ENCODE peak calls at places on chromosomes 6 and 20, in eight cellular contexts. U is HL-60; E is fibroblast of lung; D is upper lobe of right lung; F is tibial nerve; S is CD8-positive, alpha-beta T cell; W is spleen; I is colonic mucosa. N is an unnamed sample.

GRCh38 chr6:101458341-101458740 is 64.8 kb downstream of the GRIK2 start:
- DNase-seq in U (no peak), E (peak; percentile 11), D (no peak), F (no peak), S (no peak), W (no peak), I (no peak), N (no peak)

GRCh38 chr6:3456794-3457709 is at the start of gene SLC22A23:
- DNase-seq in U (peak; percentile 17), E (peak; percentile 43), D (peak; percentile 90), F (peak; percentile 50), S (peak; percentile 50), W (peak; percentile 87), I (peak; percentile 85), N (peak; percentile 92)

GRCh38 chr6:91185072-91185471 is 598.2 kb upstream of the MAP3K7 start:
- DNase-seq in U (no peak), E (peak; percentile 5), D (no peak), F (no peak), S (no peak), W (no peak), I (no peak), N (no peak)

GRCh38 chr20:1895674-1896496 is 678 bp downstream of the SIRPA start:
- DNase-seq in U (peak; percentile 51), E (no peak), D (no peak), F (no peak), S (no peak), W (no peak), I (peak; percentile 33), N (peak; percentile 92)

GRCh38 chr6:158718431-158719126 is 68.7 kb downstream of the SYTL3 start:
- DNase-seq in U (no peak), E (no peak), D (no peak), F (no peak), S (no peak), W (peak; percentile 63), I (no peak), N (peak; percentile 61)

GRCh38 chr6:151807513-151808330 is at the start of gene ESR1:
- DNase-seq in U (no peak), E (no peak), D (peak; percentile 64), F (peak; percentile 32), S (no peak), W (peak; percentile 76), I (no peak), N (peak; percentile 91)

GRCh38 chr6:47473791-47474351 is 3.7 kb upstream of the CD2AP start:
- DNase-seq in U (no peak), E (no peak), D (no peak), F (no peak), S (no peak), W (no peak), I (no peak), N (no peak)

GRCh38 chr20:25605146-25605545 is 18.7 kb downstream of the NANP start:
- DNase-seq in U (no peak), E (no peak), D (no peak), F (no peak), S (no peak), W (no peak), I (no peak), N (no peak)

GRCh38 chr6:113859349-113860164 is 2.4 kb downstream of the MARCKS start:
- DNase-seq in U (no peak), E (peak; percentile 58), D (peak; percentile 66), F (peak; percentile 18), S (no peak), W (peak; percentile 88), I (peak; percentile 38), N (peak; percentile 89)

GRCh38 chr20:62160876-62161275 is 17.3 kb downstream of the SS18L1 start:
- DNase-seq in U (no peak), E (no peak), D (no peak), F (no peak), S (no peak), W (no peak), I (no peak), N (no peak)

GRCh38 chr6:32226434-32226833 is 2.6 kb upstream of the NOTCH4 start:
- DNase-seq in U (no peak), E (no peak), D (no peak), F (no peak), S (no peak), W (no peak), I (no peak), N (no peak)

GRCh38 chr6:79614326-79615285 is 16.5 kb upstream of the SH3BGRL2 start:
- DNase-seq in U (no peak), E (no peak), D (no peak), F (no peak), S (no peak), W (no peak), I (no peak), N (no peak)

GRCh38 chr6:116371384-116372209 is 850 bp downstream of the DSE start:
- DNase-seq in U (peak; percentile 24), E (peak; percentile 93), D (peak; percentile 84), F (peak; percentile 76), S (no peak), W (peak; percentile 88), I (peak; percentile 58), N (peak; percentile 95)
- H3K4me3 ChIP-seq in U (peak overlapping the region; percentile 62), E (peak overlapping the region; percentile 92), D (peak overlapping the region; percentile 79), F (peak overlapping the region; percentile 77), S (peak overlapping the region; percentile 64), W (peak overlapping the region; percentile 80), I (peak overlapping the region; percentile 58), N (peak overlapping the region; percentile 62)

GRCh38 chr20:33407251-33407650 is 5.9 kb upstream of the CDK5RAP1 start:
- DNase-seq in U (peak; percentile 69), E (peak; percentile 45), D (no peak), F (no peak), S (no peak), W (no peak), I (no peak), N (no peak)

GRCh38 chr20:33404281-33404680 is 3.0 kb upstream of the CDK5RAP1 start:
- DNase-seq in U (no peak), E (no peak), D (no peak), F (no peak), S (no peak), W (no peak), I (no peak), N (no peak)

GRCh38 chr20:33399924-33400323 is 1.4 kb downstream of the CDK5RAP1 start:
- DNase-seq in U (peak; percentile 74), E (no peak), D (peak; percentile 73), F (no peak), S (no peak), W (no peak), I (no peak), N (no peak)

GRCh38 chr20:33401922-33402369 is 627 bp upstream of the CDK5RAP1 start:
- DNase-seq in U (peak; percentile 23), E (no peak), D (no peak), F (no peak), S (no peak), W (no peak), I (no peak), N (no peak)

GRCh38 chr20:33401042-33401921 is at the start of gene CDK5RAP1:
- DNase-seq in U (peak; percentile 90), E (peak; percentile 93), D (peak; percentile 91), F (peak; percentile 84), S (peak; percentile 71), W (peak; percentile 95), I (peak; percentile 87), N (peak; percentile 87)
- TF ChIP-seq CTCF in U (no peak), E (no peak), D (no peak), F (no peak), S (no peak), W (no peak), I (no peak), N (no peak)

GRCh38 chr20:41006126-41006935 is 22.3 kb upstream of the TOP1 start:
- DNase-seq in U (no peak), E (no peak), D (no peak), F (no peak), S (no peak), W (no peak), I (no peak), N (no peak)

GRCh38 chr20:41006936-41007871 is 21.4 kb upstream of the TOP1 start:
- DNase-seq in U (no peak), E (no peak), D (no peak), F (no peak), S (no peak), W (no peak), I (no peak), N (no peak)

GRCh38 chr20:41004561-41005360 is 23.9 kb upstream of the TOP1 start:
- DNase-seq in U (no peak), E (peak; percentile 43), D (peak; percentile 22), F (no peak), S (no peak), W (no peak), I (no peak), N (no peak)

GRCh38 chr20:41003143-41003932 is 25.3 kb upstream of the TOP1 start:
- DNase-seq in U (peak; percentile 85), E (peak; percentile 99), D (peak; percentile 75), F (peak; percentile 90), S (peak; percentile 24), W (no peak), I (peak; percentile 92), N (peak; percentile 91)

DNA sequence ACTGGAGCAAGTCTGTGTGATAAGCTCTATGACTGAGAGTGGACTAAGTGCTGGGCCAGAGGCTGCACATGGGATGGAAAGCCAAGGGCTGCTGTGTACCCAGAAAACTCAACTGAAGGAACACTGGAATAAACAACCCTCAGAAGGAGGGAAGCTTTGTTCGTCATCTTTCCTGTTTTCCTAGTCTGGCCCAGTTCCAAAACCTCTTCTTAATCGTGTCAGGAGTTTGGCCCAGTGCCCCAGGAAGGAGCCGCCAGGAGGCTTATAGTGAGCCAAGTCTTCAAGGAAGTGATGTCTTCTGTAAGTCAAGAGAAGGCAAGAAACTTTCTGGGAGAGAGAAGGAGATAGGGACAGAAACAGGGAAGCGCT is 23.3 kb upstream of the TOP1 start:
- DNase-seq in U (no peak), E (peak; percentile 95), D (peak; percentile 86), F (peak; percentile 88), S (no peak), W (no peak), I (peak; percentile 91), N (peak; percentile 94)
- H3K4me3 ChIP-seq in U (no peak overlapping the region), E (peak overlapping the region; percentile 71), D (no peak overlapping the region), F (no peak overlapping the region), S (no peak overlapping the region), W (no peak overlapping the region), I (no peak overlapping the region), N (no peak overlapping the region)

DNA sequence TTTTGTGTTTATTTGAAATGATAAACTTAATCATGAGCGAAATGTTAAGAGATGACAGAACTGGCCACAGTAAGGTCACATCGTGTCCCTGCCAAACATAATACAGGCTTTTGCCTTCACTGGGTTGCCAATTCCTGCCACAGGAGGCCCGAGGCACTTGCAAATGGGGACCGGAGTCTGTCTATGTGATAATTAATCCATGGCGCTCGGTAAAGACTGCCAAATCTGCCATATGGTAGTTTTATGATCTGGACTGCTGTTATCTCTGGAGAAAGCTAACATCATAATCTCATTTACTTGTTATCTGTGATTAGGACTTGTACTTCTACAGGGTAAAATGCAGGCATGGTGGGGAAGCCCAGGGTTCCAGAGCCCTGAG is 170.5 kb upstream of the TSHZ2 start:
- DNase-seq in U (no peak), E (no peak), D (no peak), F (no peak), S (no peak), W (no peak), I (no peak), N (no peak)
- TF ChIP-seq CTCF in U (no peak), E (no peak), D (no peak), F (no peak), S (no peak), W (no peak), I (no peak), N (no peak)